ENCODE peak calls at places on chromosomes 6 and 20, in nine cellular contexts. N, T, R, G, Y, J, D, X and B are unnamed samples.

GRCh38 chr6:161303628-161304340 is 29.9 kb upstream of the AGPAT4 start:
- DNase-seq in G (peak), N (no peak), D (peak), T (no peak), Y (no peak), X (no peak), J (no peak), R (no peak), B (no peak)

GRCh38 chr20:57951549-57951948 is 241.7 kb upstream of the PMEPA1 start:
- DNase-seq in X (no peak), D (no peak), T (no peak), N (no peak), J (no peak), G (no peak), Y (no peak), R (no peak), B (no peak)

GRCh38 chr20:53048387-53048786 is 76.2 kb downstream of the TSHZ2 start:
- DNase-seq in J (no peak), N (no peak), X (no peak), Y (no peak), R (no peak), D (no peak), T (no peak), G (no peak), B (no peak)

GRCh38 chr20:22525069-22525820 is 59.1 kb downstream of the FOXA2 start:
- DNase-seq in D (no peak), R (no peak), X (no peak), N (no peak), T (no peak), Y (no peak), G (no peak), J (no peak), B (no peak)

GRCh38 chr6:63440594-63440993 is 120.8 kb upstream of the LGSN start:
- DNase-seq in T (no peak), R (no peak), Y (no peak), G (no peak), D (no peak), J (no peak), N (no peak), X (no peak), B (no peak)

GRCh38 chr6:85490516-85491248 is 40.8 kb downstream of the NT5E start:
- DNase-seq in J (no peak), X (no peak), T (no peak), Y (no peak), R (no peak), D (peak), N (no peak), G (peak), B (no peak)

GRCh38 chr20:10679269-10679668 is 5.5 kb upstream of the JAG1 start:
- DNase-seq in Y (no peak), J (no peak), T (no peak), D (peak), G (no peak), R (no peak), N (no peak), X (no peak), B (no peak)

GRCh38 chr20:25319241-25320034 is 71.2 kb downstream of the ABHD12 start:
- DNase-seq in D (no peak), Y (no peak), T (peak), R (no peak), N (no peak), J (no peak), G (no peak), X (peak), B (no peak)

GRCh38 chr6:1233924-1234323 is 78.0 kb upstream of the FOXQ1 start:
- DNase-seq in Y (no peak), T (no peak), X (no peak), R (no peak), J (no peak), G (no peak), N (no peak), D (no peak), B (no peak)

GRCh38 chr6:9523462-9523861 is 891.4 kb downstream of the TFAP2A start:
- DNase-seq in X (no peak), D (peak), J (no peak), Y (no peak), N (peak), T (no peak), R (no peak), G (peak), B (no peak)

GRCh38 chr6:79510707-79511106 is 26.5 kb downstream of the LCA5 start:
- DNase-seq in J (no peak), N (no peak), D (no peak), X (no peak), Y (no peak), T (no peak), R (no peak), G (no peak), B (no peak)

GRCh38 chr6:114739656-114740055 is 396.8 kb upstream of the HS3ST5 start:
- DNase-seq in J (no peak), D (no peak), N (no peak), T (no peak), X (no peak), R (no peak), Y (no peak), G (no peak), B (no peak)

GRCh38 chr6:34865107-34865506 is 22.7 kb downstream of the TAF11 start:
- DNase-seq in G (peak), X (no peak), J (no peak), D (peak), N (no peak), R (no peak), T (no peak), Y (no peak), B (no peak)

GRCh38 chr6:26233608-26234420 is 131.2 kb upstream of the BTN3A2 start:
- DNase-seq in Y (no peak), J (no peak), N (no peak), R (peak), D (peak), X (no peak), T (no peak), G (peak), B (no peak)

GRCh38 chr6:138923561-138923960 is 64.5 kb downstream of the REPS1 start:
- DNase-seq in Y (no peak), J (no peak), G (no peak), X (no peak), T (no peak), R (no peak), D (no peak), N (no peak), B (no peak)

GRCh38 chr6:3620937-3621336 is 130.6 kb downstream of the PXDC1 start:
- DNase-seq in Y (no peak), N (no peak), X (no peak), D (no peak), G (no peak), T (no peak), R (no peak), J (no peak), B (no peak)

GRCh38 chr6:142367501-142368018 is 65.8 kb downstream of the ADGRG6 start:
- DNase-seq in D (no peak), X (no peak), Y (no peak), G (peak), J (no peak), T (no peak), R (no peak), N (no peak), B (no peak)

GRCh38 chr6:145688493-145688905 is 46.8 kb downstream of the EPM2A start:
- DNase-seq in R (no peak), G (no peak), D (peak), J (no peak), Y (no peak), T (peak), X (no peak), N (no peak), B (no peak)

GRCh38 chr6:159727717-159728440 is 573 bp downstream of the WTAP start:
- DNase-seq in N (peak), D (peak), T (peak), X (no peak), J (peak), G (peak), R (no peak), Y (no peak), B (no peak)

GRCh38 chr20:58892932-58893224 is 40.4 kb downstream of the GNAS start:
- DNase-seq in G (no peak), Y (no peak), D (no peak), N (no peak), T (no peak), X (no peak), J (no peak), R (no peak), B (no peak)

GRCh38 chr6:169868458-169868857 is 117.0 kb downstream of the ERMARD start:
- DNase-seq in N (no peak), R (peak), Y (no peak), J (no peak), X (no peak), T (no peak), D (peak), G (no peak), B (no peak)

GRCh38 chr6:138234363-138234762 is 16.1 kb upstream of the PBOV1 start:
- DNase-seq in D (no peak), T (no peak), Y (no peak), R (no peak), G (no peak), X (no peak), J (no peak), N (no peak), B (no peak)

GRCh38 chr6:130944486-130944885 is 117.3 kb downstream of the SMLR1 start:
- DNase-seq in J (no peak), X (no peak), D (no peak), R (no peak), G (no peak), N (no peak), Y (no peak), T (no peak), B (no peak)

GRCh38 chr6:65776332-65776731 is 69.3 kb upstream of the EYS start:
- DNase-seq in X (no peak), R (no peak), D (no peak), J (no peak), T (no peak), N (no peak), G (no peak), Y (no peak), B (no peak)

GRCh38 chr6:160132776-160133338 is 11.2 kb downstream of the SLC22A1 start:
- DNase-seq in D (no peak), G (no peak), R (no peak), J (no peak), X (no peak), T (no peak), N (no peak), Y (no peak), B (no peak)

GRCh38 chr6:144856622-144857021 is 571.5 kb downstream of the UTRN start:
- DNase-seq in T (no peak), R (no peak), N (no peak), D (no peak), Y (no peak), X (no peak), G (no peak), J (no peak), B (no peak)

GRCh38 chr20:38127011-38127621 is 38.0 kb downstream of the TGM2 start:
- DNase-seq in D (peak), G (peak), X (no peak), R (no peak), T (no peak), Y (no peak), J (no peak), N (peak), B (peak)

GRCh38 chr6:109690373-109690739 is 646 bp downstream of the AK9 start:
- DNase-seq in Y (no peak), G (no peak), D (peak), J (peak), X (peak), N (no peak), R (peak), T (peak), B (peak)

GRCh38 chr6:25477006-25477590 is 174.9 kb upstream of the SCGN start:
- DNase-seq in D (no peak), J (no peak), R (no peak), X (no peak), T (no peak), N (no peak), G (peak), Y (no peak), B (no peak)

GRCh38 chr6:112936476-112936875 is 589.3 kb downstream of the RFPL4B start:
- DNase-seq in J (no peak), X (no peak), D (peak), T (no peak), G (peak), R (no peak), Y (no peak), N (no peak), B (no peak)